ENCODE peak calls at places on chromosomes 3 and 15, in six cellular contexts. S is fibroblast of pulmonary artery, V is HCT116, F is IMR-90, U is dorsolateral prefrontal cortex, C is HepG2. E is an unnamed sample.

GRCh38 chr3:53224026-53224425 is 31.8 kb downstream of the TKT start:
- DNase-seq in V (no peak), U (no peak), F (no peak), C (no peak), S (no peak), E (no peak)

GRCh38 chr3:56864090-56864489 is 62.3 kb upstream of the ARHGEF3 start:
- DNase-seq in V (no peak), U (no peak), F (no peak), S (no peak), C (no peak), E (no peak)

GRCh38 chr3:37129871-37130270 is 44.5 kb downstream of the LRRFIP2 start:
- DNase-seq in V (no peak), C (no peak), U (no peak), S (no peak), F (peak), E (no peak)

GRCh38 chr3:47669026-47669749 is 90.5 kb upstream of the CSPG5 start:
- DNase-seq in U (no peak), C (no peak), F (peak), S (peak), V (no peak), E (no peak)

GRCh38 chr3:149792485-149793270 is at the start of gene ANKUB1:
- DNase-seq in V (no peak), C (no peak), S (no peak), U (no peak), F (no peak), E (no peak)

GRCh38 chr15:22253676-22254408 is 173.5 kb downstream of the OR4M2 start:
- DNase-seq in V (no peak), S (no peak), C (no peak), U (no peak), F (no peak), E (no peak)

GRCh38 chr15:90552929-90553211 is 23.1 kb downstream of the CRTC3 start:
- DNase-seq in C (no peak), U (no peak), V (no peak), S (no peak), F (no peak), E (no peak)

GRCh38 chr15:69834756-69835155 is 263.0 kb downstream of the TLE3 start:
- DNase-seq in S (no peak), F (no peak), C (no peak), U (no peak), V (no peak), E (no peak)

GRCh38 chr15:27327467-27328045 is 356.6 kb downstream of the GABRG3 start:
- DNase-seq in F (no peak), S (no peak), C (no peak), V (no peak), U (no peak), E (no peak)

GRCh38 chr3:45123030-45123429 is 23.1 kb downstream of the CDCP1 start:
- DNase-seq in U (no peak), F (peak), S (peak), V (no peak), C (no peak), E (no peak)

GRCh38 chr3:179244874-179245273 is 6.0 kb downstream of the KCNMB3 start:
- DNase-seq in V (no peak), F (peak), C (no peak), U (no peak), S (no peak), E (no peak)

GRCh38 chr3:177687291-177687690 is 490.0 kb upstream of the TBL1XR1 start:
- DNase-seq in U (no peak), S (no peak), V (no peak), F (no peak), C (no peak), E (no peak)

GRCh38 chr3:44984335-44984734 is 8.3 kb downstream of the EXOSC7 start:
- DNase-seq in F (no peak), V (no peak), C (no peak), U (no peak), S (no peak), E (no peak)

GRCh38 chr3:109165905-109166304 is 29.4 kb downstream of the C3orf85 start:
- DNase-seq in V (no peak), C (no peak), F (no peak), U (no peak), S (no peak), E (no peak)

GRCh38 chr3:196138464-196138863 is 56.6 kb upstream of the TFRC start:
- DNase-seq in U (no peak), C (no peak), V (no peak), F (peak), S (peak), E (no peak)

GRCh38 chr3:126515066-126515706 is 2.4 kb downstream of the UROC1 start:
- DNase-seq in S (no peak), U (no peak), V (no peak), F (no peak), C (no peak), E (no peak)

GRCh38 chr15:88542342-88542733 is 4.1 kb downstream of the DET1 start:
- DNase-seq in F (no peak), U (no peak), C (no peak), V (no peak), S (peak), E (no peak)

GRCh38 chr3:136819784-136820640 is 1.1 kb downstream of the SLC35G2 start:
- DNase-seq in U (peak), C (peak), S (peak), V (no peak), F (peak), E (peak)

GRCh38 chr3:89256395-89256794 is 149.0 kb downstream of the EPHA3 start:
- DNase-seq in F (no peak), V (no peak), C (no peak), U (no peak), S (no peak), E (no peak)

GRCh38 chr3:56775931-56776461 is 25.8 kb downstream of the ARHGEF3 start:
- DNase-seq in V (no peak), C (no peak), F (peak), U (no peak), S (no peak), E (no peak)

GRCh38 chr15:66252411-66253295 is 897 bp downstream of the MEGF11 start:
- DNase-seq in U (peak), S (peak), F (no peak), V (peak), C (peak), E (peak)

GRCh38 chr3:152460936-152461335 is 192.2 kb downstream of the MBNL1 start:
- DNase-seq in F (no peak), C (peak), U (no peak), S (no peak), V (no peak), E (no peak)
- TF ChIP-seq CTCF in F (no peak), C (no peak), U (no peak), S (no peak), V (no peak), E (no peak)

DNA sequence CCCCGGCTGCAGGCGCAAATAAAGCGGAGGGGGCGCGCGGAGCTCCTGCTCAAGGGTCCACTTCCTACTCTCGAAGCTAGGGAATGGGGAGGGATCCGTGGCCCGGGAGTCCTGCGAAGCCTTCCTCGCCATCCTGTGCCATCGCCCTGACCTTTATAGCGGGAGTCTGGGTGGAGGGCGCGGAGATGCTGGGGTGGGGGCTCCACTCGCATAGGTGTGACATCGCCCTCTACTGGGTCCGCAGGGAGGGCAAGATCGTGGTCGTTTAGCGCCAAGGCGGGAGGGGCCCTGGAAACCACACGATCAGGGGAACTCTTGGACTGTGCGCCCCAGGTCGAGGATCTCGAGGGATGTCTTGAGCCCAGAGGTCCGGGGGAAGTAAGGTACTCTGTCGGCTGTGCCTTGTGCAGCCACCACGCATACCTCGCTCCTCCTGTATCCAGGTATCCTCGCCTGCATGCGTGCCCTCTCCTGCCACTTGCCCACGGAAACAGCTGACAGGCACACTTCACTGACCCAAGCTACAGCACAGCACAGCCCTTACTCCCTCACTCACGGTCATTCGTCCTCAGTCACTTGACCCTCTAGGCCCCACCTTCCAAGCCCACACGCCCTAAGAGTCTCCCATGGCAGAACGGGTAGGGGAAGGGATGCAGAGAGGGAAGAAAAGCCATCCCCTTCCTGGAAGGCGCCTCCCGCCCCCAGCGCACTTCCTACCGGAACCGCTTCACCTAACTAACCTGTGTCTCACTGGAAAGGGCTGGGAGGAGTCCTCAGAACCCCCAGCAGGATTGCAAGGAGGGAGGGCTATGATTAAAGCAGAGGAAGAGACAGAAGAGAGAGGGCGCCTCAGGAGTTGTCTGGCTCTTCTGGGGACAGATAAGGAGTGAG is 22.7 kb downstream of the EPHB3 start:
- DNase-seq in U (no peak), C (no peak), V (no peak), S (no peak), F (no peak), E (no peak)
- TF ChIP-seq CTCF in U (peak), C (peak), V (peak), S (no peak), F (no peak), E (no peak)

DNA sequence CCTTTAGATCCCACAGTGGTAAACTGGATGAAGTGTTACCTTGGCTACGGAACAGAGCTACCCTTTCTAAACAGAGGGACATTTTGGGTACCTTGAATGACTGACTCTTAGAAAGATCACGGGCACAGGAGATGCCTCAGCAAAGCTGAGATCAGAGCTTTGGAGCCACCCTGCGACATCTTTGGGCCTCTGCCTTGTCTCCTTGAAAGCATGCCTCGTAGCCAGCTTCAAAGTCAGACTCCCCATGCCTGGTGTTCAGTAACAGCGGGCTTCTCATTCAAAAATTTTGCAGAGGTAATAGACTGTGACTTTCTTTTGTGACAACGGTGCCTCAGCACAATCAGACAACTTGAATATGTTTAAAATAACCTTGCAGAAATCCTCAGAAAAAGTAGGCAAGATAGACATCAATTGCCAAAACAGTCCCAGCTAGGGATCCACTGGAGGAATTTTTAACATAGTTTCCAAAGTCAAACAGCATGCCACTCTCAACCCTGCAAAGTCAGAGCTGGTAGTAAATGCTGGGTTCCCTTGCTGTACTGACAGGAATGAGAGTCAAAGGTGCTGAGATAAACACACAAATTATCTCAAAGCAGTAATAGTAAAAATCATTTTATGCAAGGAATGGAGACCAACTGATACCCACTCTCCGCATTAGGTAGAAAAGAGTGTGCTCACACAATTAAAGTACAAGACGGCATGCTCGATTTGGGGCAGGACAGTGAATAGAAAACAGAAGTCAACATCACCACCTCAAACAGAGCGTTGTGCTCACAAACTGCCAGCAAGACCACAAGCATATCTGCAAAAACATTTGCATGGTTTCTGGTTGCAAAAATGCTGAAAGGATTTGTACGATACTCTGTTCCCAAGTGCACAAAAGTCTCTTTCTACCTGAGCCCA is 82.1 kb downstream of the MYO1E start:
- DNase-seq in C (no peak), S (no peak), V (no peak), F (no peak), U (peak), E (no peak)
- TF ChIP-seq CTCF in C (no peak), S (no peak), V (no peak), F (no peak), U (peak), E (no peak)

DNA sequence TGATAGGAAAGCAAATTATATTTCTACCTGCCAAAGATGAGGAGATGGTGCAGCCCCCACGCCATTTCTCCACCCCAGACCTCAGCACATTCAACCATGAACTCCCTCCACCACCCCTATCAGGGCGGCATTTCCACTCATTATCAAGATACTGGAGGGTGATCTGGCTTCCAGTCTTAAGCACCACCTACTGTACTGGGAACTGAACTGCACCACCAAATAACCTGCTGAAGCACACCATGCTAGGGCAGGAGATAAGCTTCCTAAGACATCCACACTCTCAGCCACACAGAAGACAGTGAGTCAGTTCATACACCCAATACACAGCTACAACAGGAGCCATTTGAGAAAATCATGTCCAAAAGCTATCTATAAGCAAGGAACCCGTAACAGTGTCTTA is 98.8 kb downstream of the FGF7 start:
- DNase-seq in F (peak), C (peak), U (no peak), S (peak), V (peak), E (no peak)
- TF ChIP-seq CTCF in F (peak), C (peak), U (no peak), S (peak), V (no peak), E (no peak)

E was measured in activated B cell treated with CpG ODN at 0.5 μM for 24 hours.